ENCODE peak calls at places on chromosomes 16 and 17, in ten cellular contexts. One of them, this sample, is unnamed. For H3K4me1, the result is how much of the 10 kb centered on the place peaks cover.

GRCh38 chr17:27550974-27551505 is 79.9 kb upstream of the LGALS9 start:
- DNase-seq in CD8-positive, alpha-beta memory T cell: no peak
- DNase-seq in neural progenitor cell: no peak
- DNase-seq in tibial nerve: no peak
- DNase-seq in Peyer's patch: no peak
- DNase-seq in transverse colon: no peak
- DNase-seq in aorta: no peak
- DNase-seq in kidney: no peak
- DNase-seq in endothelial cell of umbilical vein: peak
- DNase-seq in mesendoderm: no peak
- DNase-seq in this sample: no peak

GRCh38 chr17:82325286-82326180 is 8.0 kb downstream of the SECTM1 start:
- DNase-seq in CD8-positive, alpha-beta memory T cell: no peak
- DNase-seq in neural progenitor cell: no peak
- DNase-seq in tibial nerve: no peak
- DNase-seq in Peyer's patch: no peak
- DNase-seq in transverse colon: no peak
- DNase-seq in aorta: no peak
- DNase-seq in kidney: peak
- DNase-seq in endothelial cell of umbilical vein: no peak
- DNase-seq in mesendoderm: no peak
- DNase-seq in this sample: no peak

GRCh38 chr17:80243526-80244433 is 16.9 kb upstream of the RNF213 start:
- DNase-seq in CD8-positive, alpha-beta memory T cell: no peak
- DNase-seq in neural progenitor cell: no peak
- DNase-seq in tibial nerve: no peak
- DNase-seq in Peyer's patch: no peak
- DNase-seq in transverse colon: no peak
- DNase-seq in aorta: no peak
- DNase-seq in kidney: peak
- DNase-seq in endothelial cell of umbilical vein: no peak
- DNase-seq in mesendoderm: no peak
- DNase-seq in this sample: no peak

GRCh38 chr16:86510465-86511261 is at the start of gene FOXF1:
- DNase-seq in CD8-positive, alpha-beta memory T cell: no peak
- DNase-seq in neural progenitor cell: peak
- DNase-seq in tibial nerve: no peak
- DNase-seq in Peyer's patch: no peak
- DNase-seq in transverse colon: no peak
- DNase-seq in aorta: no peak
- DNase-seq in kidney: peak
- DNase-seq in endothelial cell of umbilical vein: peak
- DNase-seq in mesendoderm: peak
- DNase-seq in this sample: peak

GRCh38 chr17:77182205-77182604 is 41.4 kb downstream of the SEC14L1 start:
- DNase-seq in CD8-positive, alpha-beta memory T cell: no peak
- DNase-seq in neural progenitor cell: no peak
- DNase-seq in tibial nerve: no peak
- DNase-seq in Peyer's patch: no peak
- DNase-seq in transverse colon: no peak
- DNase-seq in aorta: no peak
- DNase-seq in kidney: no peak
- DNase-seq in endothelial cell of umbilical vein: peak
- DNase-seq in mesendoderm: no peak
- DNase-seq in this sample: no peak

GRCh38 chr17:48907713-48908046 is 527 bp upstream of the UBE2Z start:
- DNase-seq in CD8-positive, alpha-beta memory T cell: no peak
- DNase-seq in neural progenitor cell: no peak
- DNase-seq in tibial nerve: no peak
- DNase-seq in Peyer's patch: no peak
- DNase-seq in transverse colon: no peak
- DNase-seq in aorta: no peak
- DNase-seq in kidney: no peak
- DNase-seq in endothelial cell of umbilical vein: no peak
- DNase-seq in mesendoderm: peak
- DNase-seq in this sample: no peak

GRCh38 chr16:14608604-14609003 is 21.5 kb downstream of the PARN start:
- DNase-seq in CD8-positive, alpha-beta memory T cell: no peak
- DNase-seq in neural progenitor cell: no peak
- DNase-seq in tibial nerve: no peak
- DNase-seq in Peyer's patch: no peak
- DNase-seq in transverse colon: no peak
- DNase-seq in aorta: no peak
- DNase-seq in kidney: no peak
- DNase-seq in endothelial cell of umbilical vein: no peak
- DNase-seq in mesendoderm: no peak
- DNase-seq in this sample: no peak

GRCh38 chr17:79038545-79039135 is 14.7 kb downstream of the C1QTNF1 start:
- DNase-seq in CD8-positive, alpha-beta memory T cell: no peak
- DNase-seq in neural progenitor cell: no peak
- DNase-seq in tibial nerve: no peak
- DNase-seq in Peyer's patch: peak
- DNase-seq in transverse colon: no peak
- DNase-seq in aorta: peak
- DNase-seq in kidney: no peak
- DNase-seq in endothelial cell of umbilical vein: no peak
- DNase-seq in mesendoderm: no peak
- DNase-seq in this sample: no peak

GRCh38 chr16:74666010-74666421 is 661 bp downstream of the RFWD3 start:
- DNase-seq in CD8-positive, alpha-beta memory T cell: no peak
- DNase-seq in neural progenitor cell: no peak
- DNase-seq in tibial nerve: no peak
- DNase-seq in Peyer's patch: no peak
- DNase-seq in transverse colon: no peak
- DNase-seq in aorta: no peak
- DNase-seq in kidney: no peak
- DNase-seq in endothelial cell of umbilical vein: no peak
- DNase-seq in mesendoderm: no peak
- DNase-seq in this sample: no peak

GRCh38 chr16:74657873-74658642 is 8.6 kb downstream of the RFWD3 start:
- DNase-seq in CD8-positive, alpha-beta memory T cell: no peak
- DNase-seq in neural progenitor cell: no peak
- DNase-seq in tibial nerve: no peak
- DNase-seq in Peyer's patch: no peak
- DNase-seq in transverse colon: no peak
- DNase-seq in aorta: no peak
- DNase-seq in kidney: no peak
- DNase-seq in endothelial cell of umbilical vein: no peak
- DNase-seq in mesendoderm: no peak
- DNase-seq in this sample: no peak

GRCh38 chr16:74660383-74660782 is 6.3 kb downstream of the RFWD3 start:
- DNase-seq in CD8-positive, alpha-beta memory T cell: no peak
- DNase-seq in neural progenitor cell: no peak
- DNase-seq in tibial nerve: no peak
- DNase-seq in Peyer's patch: no peak
- DNase-seq in transverse colon: no peak
- DNase-seq in aorta: no peak
- DNase-seq in kidney: no peak
- DNase-seq in endothelial cell of umbilical vein: no peak
- DNase-seq in mesendoderm: no peak
- DNase-seq in this sample: no peak

GRCh38 chr16:74659041-74659440 is 7.6 kb downstream of the RFWD3 start:
- DNase-seq in CD8-positive, alpha-beta memory T cell: no peak
- DNase-seq in neural progenitor cell: no peak
- DNase-seq in tibial nerve: no peak
- DNase-seq in Peyer's patch: no peak
- DNase-seq in transverse colon: no peak
- DNase-seq in aorta: no peak
- DNase-seq in kidney: no peak
- DNase-seq in endothelial cell of umbilical vein: no peak
- DNase-seq in mesendoderm: no peak
- DNase-seq in this sample: no peak

DNA sequence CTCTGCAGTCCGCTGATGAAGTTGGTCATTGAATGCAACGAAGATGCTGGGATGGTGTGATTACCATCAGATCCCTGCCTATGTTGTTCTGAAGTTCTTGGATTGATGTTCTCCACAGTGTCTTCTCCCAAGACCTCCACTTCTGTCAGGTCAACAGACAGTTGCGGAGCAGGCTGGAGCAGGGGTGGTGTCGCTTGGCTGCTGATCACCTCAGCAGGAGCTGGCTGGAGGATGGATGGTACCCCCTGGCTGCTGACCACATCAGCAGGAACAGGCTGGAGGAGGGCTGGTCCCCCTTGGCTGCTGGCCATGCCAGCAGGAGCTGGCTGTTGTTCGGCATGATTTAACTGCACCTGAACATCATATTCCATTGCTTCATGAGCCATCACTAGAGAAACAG is 5.6 kb downstream of the RFWD3 start:
- DNase-seq in CD8-positive, alpha-beta memory T cell: no peak
- DNase-seq in neural progenitor cell: no peak
- DNase-seq in tibial nerve: no peak
- DNase-seq in Peyer's patch: no peak
- DNase-seq in transverse colon: no peak
- DNase-seq in aorta: no peak
- DNase-seq in kidney: no peak
- DNase-seq in endothelial cell of umbilical vein: no peak
- DNase-seq in mesendoderm: no peak
- DNase-seq in this sample: no peak
- H3K4me1 ChIP-seq in CD8-positive, alpha-beta memory T cell: half or more
- H3K4me1 ChIP-seq in neural progenitor cell: under half
- H3K4me1 ChIP-seq in tibial nerve: under half
- H3K4me1 ChIP-seq in Peyer's patch: under half
- H3K4me1 ChIP-seq in transverse colon: under half
- H3K4me1 ChIP-seq in aorta: under half
- H3K4me1 ChIP-seq in kidney: under half
- H3K4me1 ChIP-seq in endothelial cell of umbilical vein: under half
- H3K4me1 ChIP-seq in mesendoderm: under half
- H3K4me1 ChIP-seq in this sample: under half

DNA sequence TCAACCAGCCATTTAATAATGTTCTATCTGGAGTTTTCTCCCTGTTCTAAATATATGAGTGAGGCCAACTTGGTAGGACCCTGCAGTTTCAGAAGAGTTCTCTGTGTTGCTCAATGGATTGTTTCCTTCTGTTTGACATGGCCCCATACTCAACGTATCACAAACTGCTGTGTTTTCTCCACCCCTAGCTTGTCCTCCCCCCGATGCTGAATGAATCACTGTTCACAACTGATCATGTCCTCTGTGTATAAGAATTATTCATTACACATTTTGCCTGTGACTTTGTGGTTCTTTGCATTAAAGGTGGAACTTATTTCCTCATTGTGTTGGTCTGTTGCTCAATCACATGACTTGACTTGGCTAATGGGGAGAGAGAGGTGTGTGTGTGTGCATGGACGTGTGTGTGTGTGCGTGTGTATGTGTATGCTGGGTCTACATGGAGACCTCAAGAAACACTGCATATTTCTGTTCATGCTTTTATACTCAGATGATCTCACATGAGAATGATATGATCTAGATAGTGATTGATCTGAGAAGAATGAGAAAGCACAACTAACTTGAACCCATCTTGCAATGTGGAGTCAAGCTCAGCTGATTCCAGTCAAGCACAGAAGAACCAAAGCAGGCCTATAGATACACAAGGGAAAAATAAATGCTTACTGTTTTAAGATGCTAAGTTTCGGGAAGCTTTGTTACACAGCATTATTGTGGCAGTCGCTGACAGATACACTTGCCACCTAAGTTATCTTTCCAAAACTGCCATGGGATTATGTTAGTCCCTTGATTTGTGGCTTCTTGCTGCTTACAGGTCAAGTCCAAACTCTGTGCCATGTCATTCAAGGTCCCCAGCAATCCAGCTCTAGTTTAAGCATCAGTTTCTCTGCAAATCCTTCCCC is 167.8 kb upstream of the ZFHX3 start:
- DNase-seq in CD8-positive, alpha-beta memory T cell: no peak
- DNase-seq in neural progenitor cell: no peak
- DNase-seq in tibial nerve: no peak
- DNase-seq in Peyer's patch: no peak
- DNase-seq in transverse colon: no peak
- DNase-seq in aorta: no peak
- DNase-seq in kidney: no peak
- DNase-seq in endothelial cell of umbilical vein: no peak
- DNase-seq in mesendoderm: no peak
- DNase-seq in this sample: no peak
- H3K27ac ChIP-seq in CD8-positive, alpha-beta memory T cell: no peak
- H3K27ac ChIP-seq in neural progenitor cell: no peak
- H3K27ac ChIP-seq in tibial nerve: peak
- H3K27ac ChIP-seq in Peyer's patch: no peak
- H3K27ac ChIP-seq in transverse colon: peak
- H3K27ac ChIP-seq in aorta: peak
- H3K27ac ChIP-seq in kidney: no peak
- H3K27ac ChIP-seq in endothelial cell of umbilical vein: no peak
- H3K27ac ChIP-seq in mesendoderm: no peak
- H3K27ac ChIP-seq in this sample: no peak

DNA sequence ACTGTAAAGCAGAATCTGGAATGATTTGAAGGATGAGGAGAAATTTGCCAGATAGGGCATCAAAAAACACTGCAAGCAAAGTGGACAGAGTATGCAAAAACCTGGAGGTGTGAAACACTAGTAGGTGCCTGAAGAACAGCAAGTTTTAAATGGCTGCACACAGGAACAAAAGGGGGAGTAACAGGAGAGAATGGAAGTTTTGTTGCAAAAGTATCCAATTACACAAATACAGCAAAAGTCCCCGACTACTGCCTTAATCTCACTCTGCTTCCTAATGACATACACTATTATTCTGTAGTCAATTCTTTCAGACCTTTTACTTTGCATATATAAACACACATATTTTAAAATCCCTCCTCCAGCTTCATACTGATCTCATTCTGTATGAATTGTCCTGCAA is 1.5 kb downstream of the HEATR6 start:
- DNase-seq in CD8-positive, alpha-beta memory T cell: no peak
- DNase-seq in neural progenitor cell: peak
- DNase-seq in tibial nerve: no peak
- DNase-seq in Peyer's patch: no peak
- DNase-seq in transverse colon: no peak
- DNase-seq in aorta: no peak
- DNase-seq in kidney: no peak
- DNase-seq in endothelial cell of umbilical vein: no peak
- DNase-seq in mesendoderm: no peak
- DNase-seq in this sample: no peak
- H3K4me3 ChIP-seq in CD8-positive, alpha-beta memory T cell: no peak
- H3K4me3 ChIP-seq in neural progenitor cell: peak
- H3K4me3 ChIP-seq in tibial nerve: no peak
- H3K4me3 ChIP-seq in Peyer's patch: no peak
- H3K4me3 ChIP-seq in transverse colon: no peak
- H3K4me3 ChIP-seq in aorta: no peak
- H3K4me3 ChIP-seq in kidney: no peak
- H3K4me3 ChIP-seq in endothelial cell of umbilical vein: peak
- H3K4me3 ChIP-seq in mesendoderm: no peak
- H3K4me3 ChIP-seq in this sample: no peak

DNA sequence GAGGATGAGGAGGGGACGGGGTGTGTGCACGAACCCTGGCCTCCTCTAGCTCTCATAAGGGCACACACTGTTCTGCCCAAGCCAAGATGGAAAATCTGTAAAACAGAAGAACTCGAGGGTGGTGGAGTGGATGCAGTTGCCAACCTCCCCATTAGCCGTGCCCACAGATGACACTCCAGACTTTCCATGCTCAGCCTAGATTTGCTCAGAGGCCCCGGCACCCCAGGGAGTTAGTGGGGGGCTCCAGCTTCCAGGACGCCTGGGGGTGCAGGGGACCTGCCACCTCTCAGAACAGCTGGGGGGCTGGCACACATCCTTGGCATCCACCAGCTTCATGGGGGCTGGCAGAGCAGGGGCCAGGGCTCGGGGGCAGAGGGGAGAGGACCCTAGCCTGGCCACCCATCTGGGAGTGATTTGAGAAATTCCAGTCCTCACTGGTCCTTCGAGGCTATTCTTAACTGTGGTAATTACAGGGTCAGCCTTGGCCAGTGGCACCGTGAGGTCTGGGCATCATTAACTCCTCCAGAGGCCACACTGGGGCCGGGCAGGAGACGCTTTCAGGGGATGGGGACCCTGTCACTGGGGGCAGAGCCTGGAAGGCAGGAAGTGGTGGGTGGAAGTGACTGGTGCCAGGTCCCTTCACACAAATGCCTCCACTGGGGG is 14.3 kb downstream of the VASN start:
- DNase-seq in CD8-positive, alpha-beta memory T cell: no peak
- DNase-seq in neural progenitor cell: no peak
- DNase-seq in tibial nerve: no peak
- DNase-seq in Peyer's patch: no peak
- DNase-seq in transverse colon: no peak
- DNase-seq in aorta: no peak
- DNase-seq in kidney: no peak
- DNase-seq in endothelial cell of umbilical vein: no peak
- DNase-seq in mesendoderm: no peak
- DNase-seq in this sample: no peak
- H3K4me1 ChIP-seq in CD8-positive, alpha-beta memory T cell: under half
- H3K4me1 ChIP-seq in neural progenitor cell: under half
- H3K4me1 ChIP-seq in tibial nerve: under half
- H3K4me1 ChIP-seq in Peyer's patch: under half
- H3K4me1 ChIP-seq in transverse colon: under half
- H3K4me1 ChIP-seq in aorta: under half
- H3K4me1 ChIP-seq in kidney: under half
- H3K4me1 ChIP-seq in endothelial cell of umbilical vein: under half
- H3K4me1 ChIP-seq in mesendoderm: under half
- H3K4me1 ChIP-seq in this sample: under half

This sample was measured in SJCRH30.